ENCODE peak calls at places on chromosomes 13 and 19, in six cellular contexts. D, H, Y, L, R and G are unnamed samples.

GRCh38 chr13:44068737-44069136 is 189.0 kb downstream of the LACC1 start:
- DNase-seq in H (no peak), D (no peak), R (peak), L (no peak), Y (no peak), G (no peak)

GRCh38 chr19:5487222-5487621 is 32.0 kb downstream of the ZNRF4 start:
- DNase-seq in D (peak), R (no peak), H (peak), L (no peak), Y (no peak), G (no peak)

GRCh38 chr13:110119943-110120905 is 186.7 kb downstream of the COL4A1 start:
- DNase-seq in H (no peak), D (no peak), R (no peak), Y (no peak), L (no peak), G (peak)

GRCh38 chr19:39870171-39870971 is 24.2 kb upstream of the FBL start:
- DNase-seq in D (no peak), Y (no peak), L (no peak), R (no peak), H (no peak), G (no peak)

GRCh38 chr13:25796474-25796873 is 255.3 kb downstream of the SHISA2 start:
- DNase-seq in L (no peak), D (no peak), R (no peak), Y (no peak), H (no peak), G (no peak)

GRCh38 chr19:44313231-44313630 is 8.4 kb upstream of the ZNF235 start:
- DNase-seq in R (no peak), H (no peak), D (no peak), Y (no peak), L (no peak), G (no peak)

GRCh38 chr13:78121459-78122348 is 203.1 kb upstream of the EDNRB start:
- DNase-seq in Y (no peak), R (peak), L (no peak), H (peak), D (peak), G (peak)

GRCh38 chr13:91960947-91961346 is 562.5 kb downstream of the GPC5 start:
- DNase-seq in H (no peak), Y (no peak), R (no peak), L (no peak), D (no peak), G (no peak)

GRCh38 chr13:50760751-50761150 is 82.7 kb downstream of the DLEU7 start:
- DNase-seq in L (no peak), H (no peak), D (no peak), Y (no peak), R (no peak), G (no peak)

GRCh38 chr13:26679411-26679810 is 81.2 kb downstream of the GPR12 start:
- DNase-seq in Y (no peak), L (no peak), D (no peak), H (no peak), R (peak), G (no peak)

GRCh38 chr13:43363156-43363918 is 340.0 kb downstream of the DNAJC15 start:
- DNase-seq in R (no peak), H (no peak), L (no peak), Y (no peak), D (no peak), G (no peak)

GRCh38 chr19:40578442-40578908 is 1.8 kb downstream of the SHKBP1 start:
- DNase-seq in L (no peak), D (no peak), H (no peak), R (no peak), Y (no peak), G (no peak)

GRCh38 chr13:30429721-30430694 is 7.7 kb downstream of the UBE2L5 start:
- DNase-seq in L (no peak), R (peak), H (peak), D (no peak), Y (no peak), G (no peak)

GRCh38 chr13:49214917-49215376 is 5.2 kb upstream of the MLNR start:
- DNase-seq in L (peak), R (no peak), Y (peak), H (peak), D (peak), G (no peak)

GRCh38 chr13:29519921-29520320 is 75.6 kb downstream of the SLC7A1 start:
- DNase-seq in D (no peak), R (no peak), Y (no peak), L (no peak), H (no peak), G (no peak)

GRCh38 chr13:43301341-43301969 is 278.1 kb downstream of the DNAJC15 start:
- DNase-seq in Y (no peak), D (no peak), R (no peak), L (no peak), H (no peak), G (no peak)

GRCh38 chr13:44470623-44471562 is 97.3 kb downstream of the SERP2 start:
- DNase-seq in H (no peak), Y (no peak), R (no peak), L (no peak), D (peak), G (peak)

GRCh38 chr19:52066258-52066866 is 17.7 kb upstream of the ZNF432 start:
- DNase-seq in Y (no peak), D (no peak), L (no peak), H (no peak), R (no peak), G (no peak)

GRCh38 chr13:66887088-66887487 is 343.0 kb downstream of the PCDH9 start:
- DNase-seq in D (peak), H (no peak), Y (no peak), L (no peak), R (no peak), G (no peak)

GRCh38 chr13:110182003-110182402 is 125.0 kb downstream of the COL4A1 start:
- DNase-seq in R (no peak), H (no peak), Y (no peak), L (peak), D (no peak), G (no peak)

GRCh38 chr19:39303373-39304184 is 7.4 kb downstream of the IFNL1 start:
- DNase-seq in D (no peak), H (no peak), R (no peak), L (no peak), Y (no peak), G (no peak)

GRCh38 chr19:1763648-1764292 is 10.5 kb downstream of the ONECUT3 start:
- DNase-seq in D (no peak), L (no peak), Y (no peak), H (no peak), R (no peak), G (no peak)

GRCh38 chr13:24165746-24166145 is 5.2 kb downstream of the SPATA13 start:
- DNase-seq in H (no peak), R (no peak), L (no peak), Y (no peak), D (no peak), G (no peak)

GRCh38 chr19:38564981-38565685 is 52.6 kb downstream of the MAP4K1 start:
- DNase-seq in D (no peak), R (no peak), H (peak), L (peak), Y (no peak), G (no peak)

GRCh38 chr19:4278010-4278409 is 1.1 kb upstream of the SHD start:
- DNase-seq in D (no peak), Y (no peak), R (no peak), L (no peak), H (no peak), G (no peak)

GRCh38 chr19:3146677-3147100 is 10.9 kb downstream of the GNA15 start:
- DNase-seq in D (peak), Y (peak), L (peak), H (peak), R (no peak), G (no peak)

GRCh38 chr19:52216401-52216800 is 26.5 kb downstream of the PPP2R1A start:
- DNase-seq in D (no peak), R (no peak), Y (no peak), L (no peak), H (no peak), G (no peak)

GRCh38 chr13:23630349-23631093 is 60.3 kb downstream of the TNFRSF19 start:
- DNase-seq in Y (no peak), D (no peak), R (no peak), L (no peak), H (no peak), G (no peak)

GRCh38 chr13:66353664-66354063 is 876.5 kb downstream of the PCDH9 start:
- DNase-seq in L (no peak), Y (no peak), H (no peak), R (no peak), D (no peak), G (no peak)

GRCh38 chr19:13150919-13151604 is 851 bp downstream of the IER2 start:
- DNase-seq in L (no peak), R (no peak), D (peak), Y (no peak), H (no peak), G (no peak)

GRCh38 chr13:106612688-106613087 is 44.8 kb upstream of the ARGLU1 start:
- DNase-seq in D (no peak), L (peak), Y (peak), H (no peak), R (no peak), G (no peak)

GRCh38 chr13:75946746-75947397 is 310.7 kb downstream of the LMO7 start:
- DNase-seq in H (no peak), L (no peak), D (no peak), Y (no peak), R (no peak), G (no peak)

GRCh38 chr13:34416833-34417425 is 525.1 kb upstream of the NBEA start:
- DNase-seq in Y (peak), H (no peak), D (no peak), R (peak), L (no peak), G (no peak)

GRCh38 chr13:26991508-26992181 is 180.0 kb downstream of the USP12 start:
- DNase-seq in R (no peak), H (no peak), L (no peak), D (no peak), Y (no peak), G (no peak)